ENCODE peak calls at places on chromosomes 12 and 14, in five cellular contexts. F is SK-N-SH, H is HCT116, Z is HL-60, U is A549. E is an unnamed sample.

GRCh38 chr14:77642407-77642806 is 26.0 kb upstream of the SPTLC2 start:
- DNase-seq in Z (no peak), U (no peak), H (no peak), F (no peak), E (no peak)

GRCh38 chr12:106378788-106379187 is 21.2 kb downstream of the POLR3B start:
- DNase-seq in H (no peak), F (no peak), U (no peak), Z (no peak), E (no peak)

GRCh38 chr14:75844486-75844885 is 137.3 kb downstream of the TGFB3 start:
- DNase-seq in F (no peak), H (no peak), Z (no peak), U (no peak), E (no peak)

GRCh38 chr14:93787465-93788306 is 599 bp downstream of the PRIMA1 start:
- DNase-seq in U (no peak), H (no peak), Z (no peak), F (no peak), E (peak)

GRCh38 chr12:24778486-24779304 is 170.2 kb downstream of the BCAT1 start:
- DNase-seq in H (no peak), Z (no peak), U (peak), F (peak), E (peak)

GRCh38 chr14:104202259-104203070 is 64.1 kb downstream of the KIF26A start:
- DNase-seq in F (peak), H (no peak), Z (no peak), U (no peak), E (no peak)

GRCh38 chr14:92649934-92650545 is 98.4 kb downstream of the LGMN start:
- DNase-seq in F (no peak), Z (peak), U (no peak), H (no peak), E (no peak)

GRCh38 chr12:45334396-45334795 is 118.5 kb downstream of the ANO6 start:
- DNase-seq in Z (no peak), F (no peak), H (no peak), U (no peak), E (no peak)

GRCh38 chr14:68604361-68604730 is 188.5 kb downstream of the ZFP36L1 start:
- DNase-seq in Z (no peak), U (no peak), H (no peak), F (no peak), E (no peak)

GRCh38 chr14:51485733-51486132 is 166.0 kb upstream of the FRMD6 start:
- DNase-seq in U (no peak), Z (no peak), H (no peak), F (no peak), E (no peak)

GRCh38 chr12:112939761-112940357 is 1.6 kb downstream of the OAS3 start:
- DNase-seq in F (peak), U (no peak), Z (peak), H (no peak), E (no peak)

GRCh38 chr12:113831486-113831885 is 134.6 kb downstream of the RBM19 start:
- DNase-seq in F (no peak), Z (no peak), U (no peak), H (no peak), E (no peak)

GRCh38 chr12:30823140-30823669 is 68.5 kb upstream of the CAPRIN2 start:
- DNase-seq in Z (peak), H (no peak), U (no peak), F (no peak), E (peak)

GRCh38 chr14:105274600-105274999 is 26.2 kb downstream of the BRF1 start:
- DNase-seq in H (no peak), U (no peak), F (no peak), Z (no peak), E (no peak)

GRCh38 chr14:104734051-104734587 is 10.1 kb downstream of the ADSS1 start:
- DNase-seq in H (no peak), Z (no peak), U (no peak), F (no peak), E (no peak)

GRCh38 chr14:50123062-50123461 is 6.7 kb upstream of the VCPKMT start:
- DNase-seq in F (no peak), U (no peak), Z (no peak), H (no peak), E (no peak)

GRCh38 chr12:47032644-47033043 is 46.8 kb upstream of the PCED1B start:
- DNase-seq in F (peak), U (no peak), H (peak), Z (peak), E (peak)

GRCh38 chr12:76470028-76470939 is 89.3 kb downstream of the OSBPL8 start:
- DNase-seq in H (no peak), U (peak), Z (peak), F (peak), E (no peak)

GRCh38 chr14:101223147-101223546 is 319.6 kb upstream of the RTL1 start:
- DNase-seq in H (no peak), F (no peak), U (no peak), Z (no peak), E (peak)

GRCh38 chr14:52917732-52918131 is 33.1 kb downstream of the FERMT2 start:
- DNase-seq in F (no peak), U (no peak), H (no peak), Z (no peak), E (no peak)

GRCh38 chr14:52918486-52918885 is 32.4 kb downstream of the FERMT2 start:
- DNase-seq in U (no peak), Z (peak), H (no peak), F (no peak), E (no peak)

GRCh38 chr14:52922059-52922458 is 28.8 kb downstream of the FERMT2 start:
- DNase-seq in Z (no peak), H (no peak), F (no peak), U (no peak), E (no peak)

GRCh38 chr14:52922656-52923055 is 28.2 kb downstream of the FERMT2 start:
- DNase-seq in F (no peak), U (no peak), Z (no peak), H (no peak), E (no peak)

DNA sequence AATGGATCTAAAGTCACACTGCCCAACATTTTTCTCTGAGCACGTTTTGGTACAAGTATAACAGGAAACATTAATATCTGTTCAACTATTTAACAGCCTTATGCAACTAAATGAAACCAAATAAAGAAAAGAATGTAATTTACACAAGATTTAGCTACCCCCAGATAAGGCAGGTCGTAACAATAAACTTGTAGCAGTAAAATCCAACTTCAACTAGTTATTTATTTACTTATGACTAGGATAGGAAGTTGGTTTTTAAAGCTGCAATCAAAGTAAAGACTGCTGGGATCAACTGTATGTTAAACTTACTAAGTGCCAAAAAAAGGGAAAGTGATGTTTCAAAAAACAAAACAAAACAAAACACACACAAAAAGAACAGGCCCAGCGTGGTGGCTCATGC is 30.9 kb downstream of the FERMT2 start:
- DNase-seq in H (no peak), F (no peak), Z (no peak), U (no peak), E (no peak)
- TF ChIP-seq REST in H (no peak), F (no peak), Z (no peak), U (no peak), E (no peak)

GRCh38 chr14:61418749-61419148 is 97.4 kb downstream of the PRKCH start:
- DNase-seq in U (no peak), F (no peak), H (no peak), Z (no peak), E (no peak)

GRCh38 chr14:61419201-61419600 is 97.8 kb downstream of the PRKCH start:
- DNase-seq in U (no peak), Z (no peak), H (no peak), F (no peak), E (no peak)

GRCh38 chr14:61417890-61418455 is 96.6 kb downstream of the PRKCH start:
- DNase-seq in U (no peak), F (no peak), Z (no peak), H (no peak), E (no peak)

GRCh38 chr14:61421212-61421923 is 100.0 kb downstream of the PRKCH start:
- DNase-seq in Z (no peak), U (no peak), F (no peak), H (no peak), E (no peak)

DNA sequence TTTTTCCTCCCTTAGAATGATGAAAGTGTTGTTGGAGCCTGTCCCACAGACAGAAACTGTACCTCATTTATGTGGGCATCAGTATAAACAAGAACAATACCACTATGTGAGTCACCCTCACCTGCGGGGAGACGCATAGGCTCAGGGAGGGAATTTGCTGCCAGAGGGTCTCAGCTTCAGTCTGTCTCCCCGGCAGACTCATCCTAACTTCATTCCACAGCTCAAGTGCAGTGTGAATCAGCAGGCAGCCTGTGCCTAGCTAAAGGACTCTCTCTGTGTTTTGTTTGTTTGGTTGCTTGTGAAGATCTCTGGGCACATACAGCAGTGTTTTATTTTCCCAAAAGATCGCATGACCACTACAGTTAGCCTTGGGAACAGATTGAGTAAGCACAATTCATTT is 98.9 kb downstream of the PRKCH start:
- DNase-seq in U (no peak), H (peak), F (no peak), Z (no peak), E (no peak)
- TF ChIP-seq REST in U (no peak), H (no peak), F (no peak), Z (no peak), E (no peak)

DNA sequence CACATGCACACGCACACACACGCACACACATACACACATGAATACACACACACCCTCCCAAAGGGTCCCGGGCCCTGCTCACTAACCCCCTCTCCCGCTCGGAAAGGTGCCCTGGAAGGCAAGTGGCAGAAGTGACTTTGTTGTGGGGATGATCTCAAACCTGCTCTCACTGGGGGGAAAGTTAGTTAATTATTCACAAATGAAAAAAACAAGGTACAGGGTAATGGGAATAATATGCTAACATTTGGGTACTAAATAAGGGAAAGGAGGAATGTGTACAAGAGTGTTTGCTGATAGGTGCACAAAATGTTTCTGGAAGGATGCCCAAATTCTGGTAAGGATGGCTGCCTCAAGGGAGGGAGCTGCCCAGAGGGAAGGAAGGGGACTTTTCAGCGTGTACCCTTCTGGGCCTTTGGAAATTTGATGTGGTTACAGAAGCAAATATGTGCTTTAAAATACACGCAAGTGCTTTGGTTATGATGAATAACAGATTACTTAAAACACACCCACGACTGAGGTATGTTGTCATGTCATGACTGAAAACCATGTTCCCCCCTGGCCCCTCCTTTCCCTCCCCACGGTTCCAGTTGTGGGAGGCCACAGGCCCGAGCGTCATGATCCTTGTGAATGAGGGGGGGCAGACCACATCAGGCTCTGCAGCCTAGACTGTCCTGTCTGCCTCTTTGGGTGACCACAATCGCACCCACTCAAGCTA is 43.3 kb upstream of the PLEKHG6 start:
- DNase-seq in Z (no peak), F (no peak), H (no peak), U (no peak), E (no peak)
- TF ChIP-seq REST in Z (no peak), F (no peak), H (no peak), U (no peak), E (no peak)

DNA sequence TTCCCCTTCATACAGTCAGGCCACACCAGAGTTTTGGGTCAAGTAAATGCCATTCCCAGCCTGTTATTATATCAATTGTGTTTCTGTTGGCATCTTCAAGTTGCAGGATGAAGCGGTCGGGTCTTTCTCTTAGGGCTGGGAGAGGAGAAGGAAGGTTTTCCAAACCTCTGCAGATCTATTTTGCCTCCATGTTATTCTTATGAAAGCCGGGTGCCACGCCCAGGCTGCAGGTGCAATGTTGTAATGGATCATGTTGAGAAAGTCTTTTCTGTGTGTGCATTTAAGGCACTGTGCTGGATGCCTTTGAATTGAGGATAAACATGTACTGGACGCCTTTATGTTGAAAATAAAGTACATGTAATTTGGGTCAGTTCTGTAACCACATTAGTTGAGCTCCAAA is 164.4 kb upstream of the HIF1A start:
- DNase-seq in U (no peak), Z (no peak), F (no peak), H (no peak), E (no peak)
- TF ChIP-seq REST in U (no peak), Z (no peak), F (no peak), H (no peak), E (no peak)